ENCODE peak calls at places on chromosomes 12 and 14, in nine cellular contexts. P is neural progenitor cell, Z is fibroblast of the conjunctiva, H is NCI-H1105 treated with DMSO at 0.1 percent for 48 hours, Q is COR-L47, W is heart left ventricle, G is A549, O is activated T-cell treated with anti-CD3 and anti-CD28 coated beads for 1 hour, R is right atrium auricular region. B is an unnamed sample.
A peak's percentile ranks its signal among the peaks of the same experiment; 100 is the strongest.

GRCh38 chr12:34398366-34398705 is 376.0 kb downstream of the ALG10 start:
- DNase-seq in P (no peak), Z (no peak), H (no peak), Q (no peak), W (peak; percentile 7), G (no peak), O (no peak), R (peak; percentile 46), B (no peak)

GRCh38 chr12:1936406-1937320 is 18.2 kb upstream of the CACNA2D4 start:
- DNase-seq in P (no peak), Z (peak; percentile 54), H (peak; percentile 76), Q (peak; percentile 59), W (peak; percentile 67), G (peak; percentile 71), O (no peak), R (peak; percentile 54), B (no peak)

GRCh38 chr12:91333966-91334365 is 151.3 kb upstream of the DCN start:
- DNase-seq in P (no peak), Z (no peak), H (no peak), Q (no peak), W (no peak), G (no peak), O (no peak), R (no peak), B (no peak)

GRCh38 chr14:72457641-72458040 is 436.3 kb downstream of the DPF3 start:
- DNase-seq in P (no peak), Z (no peak), H (no peak), Q (no peak), W (no peak), G (peak; percentile 33), O (no peak), R (no peak), B (no peak)

GRCh38 chr12:65308001-65308400 is 29.5 kb downstream of the MSRB3 start:
- DNase-seq in P (no peak), Z (no peak), H (no peak), Q (no peak), W (no peak), G (no peak), O (no peak), R (no peak), B (no peak)

GRCh38 chr12:104506691-104507401 is 50.1 kb downstream of the CHST11 start:
- DNase-seq in P (no peak), Z (no peak), H (peak; percentile 99), Q (peak; percentile 85), W (no peak), G (no peak), O (no peak), R (no peak), B (no peak)

GRCh38 chr12:754871-755562 is 2.6 kb downstream of the WNK1 start:
- DNase-seq in P (peak; percentile 49), Z (no peak), H (peak; percentile 23), Q (no peak), W (no peak), G (peak; percentile 77), O (no peak), R (no peak), B (peak; percentile 56)

GRCh38 chr14:29310757-29311156 is 544.2 kb downstream of the FOXG1 start:
- DNase-seq in P (no peak), Z (peak; percentile 23), H (no peak), Q (no peak), W (no peak), G (no peak), O (no peak), R (no peak), B (no peak)

GRCh38 chr12:23428758-23429157 is 520.7 kb downstream of the SOX5 start:
- DNase-seq in P (no peak), Z (no peak), H (no peak), Q (no peak), W (no peak), G (no peak), O (no peak), R (no peak), B (no peak)

GRCh38 chr14:75275598-75275997 is 3.0 kb upstream of the FOS start:
- DNase-seq in P (no peak), Z (no peak), H (no peak), Q (no peak), W (no peak), G (no peak), O (no peak), R (no peak), B (no peak)

GRCh38 chr14:97994020-97994531 is 1196.9 kb downstream of the VRK1 start:
- DNase-seq in P (no peak), Z (no peak), H (no peak), Q (no peak), W (no peak), G (no peak), O (no peak), R (no peak), B (no peak)

GRCh38 chr12:130818381-130819247 is 20.4 kb downstream of the STX2 start:
- DNase-seq in P (peak; percentile 85), Z (peak; percentile 18), H (peak; percentile 54), Q (peak; percentile 70), W (peak; percentile 70), G (peak; percentile 49), O (peak; percentile 69), R (no peak), B (no peak)

GRCh38 chr14:90419200-90419599 is 22.4 kb downstream of the CALM1 start:
- DNase-seq in P (no peak), Z (peak; percentile 69), H (peak; percentile 24), Q (peak; percentile 88), W (peak; percentile 85), G (peak; percentile 80), O (no peak), R (peak; percentile 87), B (no peak)

GRCh38 chr14:53412819-53413664 is 259.9 kb upstream of the DDHD1 start:
- DNase-seq in P (peak; percentile 49), Z (no peak), H (peak; percentile 11), Q (no peak), W (no peak), G (peak; percentile 19), O (no peak), R (no peak), B (no peak)

GRCh38 chr12:54601841-54602240 is 13.4 kb upstream of the PPP1R1A start:
- DNase-seq in P (no peak), Z (no peak), H (no peak), Q (no peak), W (no peak), G (no peak), O (no peak), R (no peak), B (no peak)

GRCh38 chr12:2998789-2999264 is 39.6 kb downstream of the TEAD4 start:
- DNase-seq in P (peak; percentile 47), Z (peak; percentile 43), H (no peak), Q (no peak), W (peak; percentile 81), G (no peak), O (no peak), R (peak; percentile 66), B (no peak)

GRCh38 chr12:43332977-43333649 is 218.9 kb downstream of the ADAMTS20 start:
- DNase-seq in P (no peak), Z (no peak), H (no peak), Q (no peak), W (no peak), G (no peak), O (no peak), R (no peak), B (peak; percentile 85)

GRCh38 chr12:117718141-117718540 is 250.6 kb downstream of the KSR2 start:
- DNase-seq in P (no peak), Z (no peak), H (no peak), Q (no peak), W (no peak), G (no peak), O (no peak), R (no peak), B (no peak)

GRCh38 chr12:109027767-109028166 is 6.9 kb upstream of the SVOP start:
- DNase-seq in P (no peak), Z (no peak), H (no peak), Q (no peak), W (no peak), G (no peak), O (no peak), R (no peak), B (no peak)

GRCh38 chr12:49585477-49586445 is 17.8 kb upstream of the MCRS1 start:
- DNase-seq in P (no peak), Z (no peak), H (no peak), Q (no peak), W (no peak), G (no peak), O (no peak), R (no peak), B (no peak)

GRCh38 chr14:71242237-71242748 is 335.0 kb downstream of the PCNX1 start:
- DNase-seq in P (no peak), Z (no peak), H (no peak), Q (no peak), W (no peak), G (no peak), O (no peak), R (no peak), B (peak; percentile 40)

GRCh38 chr12:104309446-104309993 is 6.0 kb downstream of the EID3 start:
- DNase-seq in P (no peak), Z (no peak), H (no peak), Q (no peak), W (no peak), G (no peak), O (no peak), R (no peak), B (no peak)

GRCh38 chr14:61145903-61146411 is 135.2 kb downstream of the TMEM30B start:
- DNase-seq in P (peak; percentile 11), Z (peak; percentile 77), H (no peak), Q (peak; percentile 85), W (no peak), G (no peak), O (no peak), R (no peak), B (no peak)